ENCODE peak calls at places on chromosomes 3 and 15, in seven cellular contexts. One of them, this sample, is unnamed.

GRCh38 chr3:125189378-125190165 is 23.0 kb downstream of the SLC12A8 start:
- DNase-seq in HFFc6: no peak
- DNase-seq in H9: no peak
- DNase-seq in GM06990: no peak
- DNase-seq in AG10803: no peak
- DNase-seq in WTC11: no peak
- DNase-seq in astrocyte of the spinal cord: no peak
- DNase-seq in this sample: no peak

GRCh38 chr3:7305561-7305960 is 444.6 kb downstream of the GRM7 start:
- DNase-seq in HFFc6: no peak
- DNase-seq in H9: no peak
- DNase-seq in GM06990: no peak
- DNase-seq in AG10803: no peak
- DNase-seq in WTC11: no peak
- DNase-seq in astrocyte of the spinal cord: no peak
- DNase-seq in this sample: no peak

GRCh38 chr3:58874795-58875194 is 175.0 kb downstream of the CFAP20DC start:
- DNase-seq in HFFc6: peak
- DNase-seq in H9: no peak
- DNase-seq in GM06990: peak
- DNase-seq in AG10803: peak
- DNase-seq in WTC11: no peak
- DNase-seq in astrocyte of the spinal cord: peak
- DNase-seq in this sample: no peak

GRCh38 chr15:36965561-36966342 is 134.6 kb downstream of the MEIS2 start:
- DNase-seq in HFFc6: no peak
- DNase-seq in H9: no peak
- DNase-seq in GM06990: no peak
- DNase-seq in AG10803: peak
- DNase-seq in WTC11: no peak
- DNase-seq in astrocyte of the spinal cord: peak
- DNase-seq in this sample: no peak

GRCh38 chr3:112623717-112624116 is 17.2 kb downstream of the CCDC80 start:
- DNase-seq in HFFc6: no peak
- DNase-seq in H9: no peak
- DNase-seq in GM06990: no peak
- DNase-seq in AG10803: no peak
- DNase-seq in WTC11: no peak
- DNase-seq in astrocyte of the spinal cord: no peak
- DNase-seq in this sample: no peak

GRCh38 chr15:89667706-89667960 is 11.5 kb downstream of the PLIN1 start:
- DNase-seq in HFFc6: no peak
- DNase-seq in H9: no peak
- DNase-seq in GM06990: no peak
- DNase-seq in AG10803: no peak
- DNase-seq in WTC11: no peak
- DNase-seq in astrocyte of the spinal cord: no peak
- DNase-seq in this sample: no peak

GRCh38 chr15:98292442-98293240 is 332.1 kb downstream of the ARRDC4 start:
- DNase-seq in HFFc6: peak
- DNase-seq in H9: peak
- DNase-seq in GM06990: peak
- DNase-seq in AG10803: peak
- DNase-seq in WTC11: peak
- DNase-seq in astrocyte of the spinal cord: no peak
- DNase-seq in this sample: peak

GRCh38 chr3:175274056-175274455 is 414.9 kb downstream of the NAALADL2 start:
- DNase-seq in HFFc6: no peak
- DNase-seq in H9: no peak
- DNase-seq in GM06990: no peak
- DNase-seq in AG10803: no peak
- DNase-seq in WTC11: no peak
- DNase-seq in astrocyte of the spinal cord: no peak
- DNase-seq in this sample: no peak

GRCh38 chr15:33098082-33099058 is 96.1 kb downstream of the FMN1 start:
- DNase-seq in HFFc6: peak
- DNase-seq in H9: no peak
- DNase-seq in GM06990: no peak
- DNase-seq in AG10803: peak
- DNase-seq in WTC11: no peak
- DNase-seq in astrocyte of the spinal cord: peak
- DNase-seq in this sample: no peak

GRCh38 chr3:156811092-156811862 is 14.9 kb upstream of the LEKR1 start:
- DNase-seq in HFFc6: peak
- DNase-seq in H9: no peak
- DNase-seq in GM06990: no peak
- DNase-seq in AG10803: peak
- DNase-seq in WTC11: no peak
- DNase-seq in astrocyte of the spinal cord: peak
- DNase-seq in this sample: peak

GRCh38 chr3:2635511-2635910 is 474.7 kb downstream of the IL5RA start:
- DNase-seq in HFFc6: no peak
- DNase-seq in H9: no peak
- DNase-seq in GM06990: no peak
- DNase-seq in AG10803: no peak
- DNase-seq in WTC11: no peak
- DNase-seq in astrocyte of the spinal cord: no peak
- DNase-seq in this sample: no peak

GRCh38 chr15:60611592-60612346 is 132.8 kb upstream of the ICE2 start:
- DNase-seq in HFFc6: no peak
- DNase-seq in H9: no peak
- DNase-seq in GM06990: no peak
- DNase-seq in AG10803: peak
- DNase-seq in WTC11: no peak
- DNase-seq in astrocyte of the spinal cord: no peak
- DNase-seq in this sample: no peak

GRCh38 chr3:54188176-54188791 is 65.9 kb downstream of the CACNA2D3 start:
- DNase-seq in HFFc6: peak
- DNase-seq in H9: peak
- DNase-seq in GM06990: peak
- DNase-seq in AG10803: peak
- DNase-seq in WTC11: peak
- DNase-seq in astrocyte of the spinal cord: peak
- DNase-seq in this sample: peak

GRCh38 chr3:192957441-192957951 is 39.8 kb upstream of the MB21D2 start:
- DNase-seq in HFFc6: peak
- DNase-seq in H9: no peak
- DNase-seq in GM06990: no peak
- DNase-seq in AG10803: peak
- DNase-seq in WTC11: no peak
- DNase-seq in astrocyte of the spinal cord: peak
- DNase-seq in this sample: peak

DNA sequence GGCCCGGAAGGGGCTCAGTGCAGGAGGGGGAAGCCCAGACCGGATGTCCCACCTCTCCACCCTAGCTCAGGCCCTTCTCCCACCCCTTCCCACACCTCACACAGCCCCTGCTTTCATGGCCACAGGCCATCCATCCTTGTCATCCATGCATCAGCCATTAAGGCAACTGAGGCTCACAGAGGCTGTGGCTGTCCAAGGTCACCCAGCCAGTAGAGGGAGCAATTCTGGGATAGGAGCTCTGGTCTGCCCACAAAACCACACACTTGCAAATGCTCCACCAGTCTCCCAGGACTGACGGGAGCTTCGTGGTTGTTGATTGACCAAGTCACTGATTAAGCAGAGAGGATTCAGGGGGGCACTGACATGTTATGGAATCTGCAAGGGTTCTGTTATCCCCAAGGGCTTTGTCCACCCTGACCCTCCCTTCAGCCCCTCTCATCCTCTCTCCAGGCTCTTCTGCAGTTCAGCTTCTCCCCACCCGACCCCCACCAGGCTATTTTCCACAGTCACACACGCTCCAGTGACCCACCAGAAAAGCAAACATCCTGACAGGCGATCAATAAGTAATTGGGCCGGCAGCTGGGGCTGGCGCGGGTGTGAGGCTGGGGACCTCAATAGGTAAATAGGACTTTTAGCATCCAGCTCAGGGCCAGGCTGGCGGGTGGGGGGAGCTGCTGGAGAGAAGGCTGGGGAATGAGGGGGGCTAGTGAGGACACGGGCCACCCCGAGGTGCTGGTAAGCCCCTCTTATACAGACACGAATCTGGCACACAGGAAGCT is 15.0 kb downstream of the LINGO1 start:
- DNase-seq in HFFc6: peak
- DNase-seq in H9: peak
- DNase-seq in GM06990: no peak
- DNase-seq in AG10803: no peak
- DNase-seq in WTC11: peak
- DNase-seq in astrocyte of the spinal cord: no peak
- DNase-seq in this sample: peak
- TF ChIP-seq CTCF in HFFc6: peak
- TF ChIP-seq CTCF in H9: peak
- TF ChIP-seq CTCF in GM06990: peak
- TF ChIP-seq CTCF in AG10803: peak
- TF ChIP-seq CTCF in WTC11: peak
- TF ChIP-seq CTCF in astrocyte of the spinal cord: peak
- TF ChIP-seq CTCF in this sample: peak

DNA sequence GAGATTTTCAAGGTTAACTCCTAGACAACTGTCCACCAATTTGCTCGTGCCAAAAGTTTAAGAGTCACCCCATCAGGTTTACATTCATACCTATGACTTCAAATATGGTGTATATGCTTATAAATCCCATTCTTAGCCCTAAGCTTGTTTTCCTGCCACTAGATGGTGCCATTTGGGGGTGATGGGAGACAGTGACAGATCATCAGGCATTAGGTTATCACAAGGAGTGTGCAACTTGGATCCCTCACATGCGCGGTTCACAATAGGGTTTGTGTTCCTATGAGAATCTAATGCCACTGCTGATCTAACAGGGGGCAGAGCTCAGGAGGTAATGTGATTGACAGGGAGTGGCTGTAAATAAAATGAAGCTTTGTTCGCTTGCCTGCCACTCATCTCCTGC is 182.7 kb downstream of the CNTN6 start:
- DNase-seq in HFFc6: no peak
- DNase-seq in H9: peak
- DNase-seq in GM06990: no peak
- DNase-seq in AG10803: no peak
- DNase-seq in WTC11: no peak
- DNase-seq in astrocyte of the spinal cord: no peak
- DNase-seq in this sample: peak
- TF ChIP-seq CTCF in HFFc6: peak
- TF ChIP-seq CTCF in H9: peak
- TF ChIP-seq CTCF in GM06990: peak
- TF ChIP-seq CTCF in AG10803: no peak
- TF ChIP-seq CTCF in WTC11: no peak
- TF ChIP-seq CTCF in astrocyte of the spinal cord: peak
- TF ChIP-seq CTCF in this sample: no peak

DNA sequence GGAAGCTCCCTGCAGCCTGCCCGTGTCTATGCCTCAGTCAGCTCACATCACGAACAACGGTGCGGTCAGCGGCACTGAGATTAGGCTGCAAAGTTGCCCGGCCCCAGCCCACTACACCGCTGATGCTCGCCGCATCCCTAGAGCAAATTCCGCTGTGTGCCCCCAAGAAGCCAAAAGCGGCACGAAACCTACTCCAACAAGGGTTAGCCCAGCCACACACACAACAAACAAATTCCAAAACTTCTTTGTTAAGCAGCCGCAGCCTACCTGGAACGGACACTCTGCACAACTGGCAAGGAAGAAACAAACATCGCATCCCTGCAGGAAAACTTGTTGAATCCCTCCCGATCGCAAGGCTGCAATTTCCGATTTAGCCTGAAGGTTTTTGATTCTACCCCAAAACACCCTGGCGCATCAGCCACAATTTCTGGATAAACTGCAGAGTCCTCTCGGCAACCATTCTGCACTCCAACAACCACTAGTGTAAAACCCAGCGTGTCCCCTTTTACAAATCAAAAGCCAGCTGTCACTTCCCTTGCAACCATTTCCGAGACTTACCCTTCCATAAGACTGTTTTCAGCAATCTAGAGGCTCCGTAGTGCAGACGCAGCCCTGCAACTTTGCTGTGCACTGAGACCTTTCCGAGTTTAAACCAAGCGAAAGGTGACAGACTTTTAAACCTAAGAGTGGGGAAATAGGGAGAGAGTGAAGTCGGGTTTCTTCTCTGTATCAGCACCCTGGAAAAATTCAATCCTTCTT is 425 bp downstream of the ROBO1 start:
- DNase-seq in HFFc6: no peak
- DNase-seq in H9: peak
- DNase-seq in GM06990: no peak
- DNase-seq in AG10803: no peak
- DNase-seq in WTC11: peak
- DNase-seq in astrocyte of the spinal cord: peak
- DNase-seq in this sample: no peak
- TF ChIP-seq CTCF in HFFc6: no peak
- TF ChIP-seq CTCF in H9: peak
- TF ChIP-seq CTCF in GM06990: no peak
- TF ChIP-seq CTCF in AG10803: no peak
- TF ChIP-seq CTCF in WTC11: no peak
- TF ChIP-seq CTCF in astrocyte of the spinal cord: peak
- TF ChIP-seq CTCF in this sample: no peak

GRCh38 chr3:127590593-127591477 is at the start of gene TPRA1:
- DNase-seq in HFFc6: peak
- DNase-seq in H9: peak
- DNase-seq in GM06990: peak
- DNase-seq in AG10803: peak
- DNase-seq in WTC11: peak
- DNase-seq in astrocyte of the spinal cord: peak
- DNase-seq in this sample: peak

GRCh38 chr3:127587876-127588275 is 2.7 kb downstream of the TPRA1 start:
- DNase-seq in HFFc6: no peak
- DNase-seq in H9: no peak
- DNase-seq in GM06990: no peak
- DNase-seq in AG10803: no peak
- DNase-seq in WTC11: no peak
- DNase-seq in astrocyte of the spinal cord: no peak
- DNase-seq in this sample: no peak

GRCh38 chr3:127590282-127590592 is 296 bp downstream of the TPRA1 start:
- DNase-seq in HFFc6: no peak
- DNase-seq in H9: no peak
- DNase-seq in GM06990: peak
- DNase-seq in AG10803: no peak
- DNase-seq in WTC11: no peak
- DNase-seq in astrocyte of the spinal cord: no peak
- DNase-seq in this sample: no peak

GRCh38 chr3:127588675-127589577 is 1.6 kb downstream of the TPRA1 start:
- DNase-seq in HFFc6: peak
- DNase-seq in H9: peak
- DNase-seq in GM06990: peak
- DNase-seq in AG10803: peak
- DNase-seq in WTC11: no peak
- DNase-seq in astrocyte of the spinal cord: peak
- DNase-seq in this sample: peak

DNA sequence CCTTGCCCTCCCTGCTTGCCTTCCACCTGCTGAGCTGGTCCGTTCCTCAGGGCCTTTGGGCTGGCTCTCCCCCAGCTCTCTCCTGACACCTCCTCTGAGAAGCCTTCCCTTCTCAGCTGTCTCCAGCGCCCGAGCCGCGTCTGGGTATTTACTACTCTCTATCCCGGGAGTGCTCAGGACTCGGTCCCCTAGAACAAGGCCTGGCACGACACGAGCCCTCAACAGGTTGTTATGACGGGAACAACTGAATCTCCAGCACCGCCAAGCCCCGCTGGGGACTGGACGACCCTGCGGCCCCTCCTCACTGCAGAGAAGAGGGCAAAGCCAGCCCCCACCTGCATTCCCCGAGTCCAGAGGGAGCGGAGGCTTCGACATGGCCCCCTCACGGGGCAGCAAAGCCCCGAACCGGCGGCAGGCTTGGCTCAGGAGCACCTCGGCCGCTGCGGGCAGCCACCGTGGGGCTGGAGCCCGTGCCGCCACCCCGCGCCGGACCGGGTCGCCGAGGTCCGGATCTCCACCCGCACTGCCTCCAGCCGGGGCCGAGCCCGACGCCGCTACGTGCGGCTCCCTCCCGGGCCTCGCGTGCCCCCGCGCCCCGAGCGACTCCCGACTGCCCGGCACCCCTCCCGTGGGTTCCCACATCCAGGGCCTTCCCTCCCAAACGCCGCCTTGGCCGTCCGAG is 792 bp downstream of the TPRA1 start:
- DNase-seq in HFFc6: no peak
- DNase-seq in H9: no peak
- DNase-seq in GM06990: no peak
- DNase-seq in AG10803: no peak
- DNase-seq in WTC11: peak
- DNase-seq in astrocyte of the spinal cord: peak
- DNase-seq in this sample: peak
- TF ChIP-seq CTCF in HFFc6: no peak
- TF ChIP-seq CTCF in H9: no peak
- TF ChIP-seq CTCF in GM06990: no peak
- TF ChIP-seq CTCF in AG10803: no peak
- TF ChIP-seq CTCF in WTC11: no peak
- TF ChIP-seq CTCF in astrocyte of the spinal cord: no peak
- TF ChIP-seq CTCF in this sample: no peak

This sample was measured in Calu3.